ENCODE peak calls at places on chromosomes 16 and 17, in six cellular contexts. R is HuH-7, P is GM03348, T is C1 segment of cervical spinal cord, G is GM13976, O is RWPE1. W is an unnamed sample.
A peak's percentile ranks its signal among the peaks of the same experiment; 100 is the strongest.

GRCh38 chr17:82328994-82329507 is 4.5 kb downstream of the SECTM1 start:
- DNase-seq in G (no peak), T (no peak), O (no peak), R (no peak), P (no peak), W (no peak)

GRCh38 chr16:2928796-2929195 is 17.1 kb downstream of the FLYWCH1 start:
- DNase-seq in O (no peak), T (no peak), R (no peak), G (no peak), P (no peak), W (no peak)

GRCh38 chr16:31010539-31010938 is at the start of gene STX1B:
- DNase-seq in O (no peak), T (no peak), P (peak; percentile 86), G (no peak), R (peak; percentile 48), W (no peak)

GRCh38 chr16:19994771-19995170 is 78.9 kb downstream of the GPR139 start:
- DNase-seq in O (no peak), T (no peak), G (no peak), R (no peak), P (no peak), W (no peak)

GRCh38 chr17:59330314-59330942 is 1.0 kb upstream of the YPEL2 start:
- DNase-seq in P (no peak), G (no peak), T (no peak), R (peak; percentile 74), O (no peak), W (peak; percentile 65)

GRCh38 chr17:47204722-47205418 is 4.3 kb upstream of the MYL4 start:
- DNase-seq in G (peak; percentile 47), R (no peak), P (peak; percentile 41), T (peak; percentile 44), O (no peak), W (peak; percentile 9)

GRCh38 chr17:48841395-48841831 is 10.6 kb downstream of the CALCOCO2 start:
- DNase-seq in T (peak; percentile 28), G (peak; percentile 72), R (no peak), O (no peak), P (peak; percentile 67), W (no peak)

GRCh38 chr16:10931133-10931532 is 11.1 kb downstream of the DEXI start:
- DNase-seq in O (no peak), G (no peak), T (no peak), R (no peak), P (no peak), W (no peak)

GRCh38 chr16:7351572-7351971 is 18.9 kb downstream of the RBFOX1 start:
- DNase-seq in O (no peak), T (no peak), P (no peak), R (no peak), G (no peak), W (no peak)

GRCh38 chr17:33435716-33436301 is 142.7 kb upstream of the ASIC2 start:
- DNase-seq in G (no peak), R (no peak), O (no peak), T (no peak), P (no peak), W (no peak)

GRCh38 chr16:48384305-48384981 is 770 bp downstream of the SIAH1 start:
- DNase-seq in R (peak; percentile 68), T (peak; percentile 68), G (peak; percentile 80), P (peak; percentile 86), O (peak; percentile 60), W (peak; percentile 55)

GRCh38 chr16:48102083-48103008 is 53.4 kb downstream of the ABCC12 start:
- DNase-seq in T (no peak), G (no peak), O (no peak), P (no peak), R (no peak), W (no peak)

GRCh38 chr16:68857479-68857878 is 14.1 kb downstream of the TANGO6 start:
- DNase-seq in O (no peak), P (no peak), R (no peak), T (no peak), G (no peak), W (no peak)

GRCh38 chr17:63365366-63366237 is 80.5 kb downstream of the CYB561 start:
- DNase-seq in P (no peak), R (no peak), T (no peak), O (no peak), G (no peak), W (no peak)

GRCh38 chr17:3603119-3603869 is 5.9 kb downstream of the TRPV1 start:
- DNase-seq in T (no peak), O (peak; percentile 87), G (no peak), P (peak; percentile 82), R (no peak), W (peak; percentile 39)

GRCh38 chr17:46190763-46191162 is 2.5 kb downstream of the KANSL1 start:
- DNase-seq in T (no peak), O (no peak), R (no peak), G (no peak), P (no peak), W (no peak)

GRCh38 chr17:44314869-44315661 is 6.7 kb downstream of the RUNDC3A start:
- DNase-seq in T (no peak), G (peak; percentile 83), R (no peak), P (peak; percentile 67), O (peak; percentile 56), W (peak; percentile 53)